ENCODE peak calls at places on chromosomes 3 and 15, in six cellular contexts. One of them, this sample, is unnamed.

GRCh38 chr15:84658080-84658787 is at the start of gene NMB:
- DNase-seq in heart left ventricle: peak; percentile 78
- DNase-seq in A549: peak; percentile 89
- DNase-seq in GM12892: peak; percentile 84
- DNase-seq in IMR-90: peak; percentile 63
- DNase-seq in HCT116: peak; percentile 24
- DNase-seq in this sample: peak; percentile 87

GRCh38 chr3:4746241-4746958 is 232.8 kb upstream of the BHLHE40 start:
- DNase-seq in HCT116: no peak
- DNase-seq in IMR-90: peak; percentile 70
- DNase-seq in A549: peak; percentile 70
- DNase-seq in heart left ventricle: peak; percentile 41
- DNase-seq in GM12892: no peak
- DNase-seq in this sample: no peak

GRCh38 chr3:134363381-134363755 is 10.9 kb downstream of the AMOTL2 start:
- DNase-seq in IMR-90: no peak
- DNase-seq in A549: no peak
- DNase-seq in HCT116: no peak
- DNase-seq in heart left ventricle: peak; percentile 11
- DNase-seq in GM12892: no peak
- DNase-seq in this sample: no peak

GRCh38 chr3:154121236-154122095 is at the start of gene ARHGEF26:
- DNase-seq in A549: peak; percentile 82
- DNase-seq in heart left ventricle: peak; percentile 87
- DNase-seq in IMR-90: peak; percentile 56
- DNase-seq in GM12892: peak; percentile 54
- DNase-seq in HCT116: peak; percentile 60
- DNase-seq in this sample: peak; percentile 75

GRCh38 chr15:82540984-82541431 is 751 bp upstream of the RPS17 start:
- DNase-seq in A549: no peak
- DNase-seq in IMR-90: peak; percentile 38
- DNase-seq in HCT116: no peak
- DNase-seq in GM12892: peak; percentile 37
- DNase-seq in heart left ventricle: no peak
- DNase-seq in this sample: no peak

GRCh38 chr3:56366641-56366984 is 101.7 kb downstream of the ERC2 start:
- DNase-seq in HCT116: no peak
- DNase-seq in IMR-90: no peak
- DNase-seq in A549: no peak
- DNase-seq in heart left ventricle: no peak
- DNase-seq in GM12892: no peak
- DNase-seq in this sample: no peak

GRCh38 chr15:23687143-23687470 is at the start of gene NDN:
- DNase-seq in IMR-90: peak; percentile 52
- DNase-seq in A549: no peak
- DNase-seq in GM12892: no peak
- DNase-seq in HCT116: no peak
- DNase-seq in heart left ventricle: peak; percentile 45
- DNase-seq in this sample: no peak

GRCh38 chr15:70099966-70100494 is 2.3 kb upstream of the TLE3 start:
- DNase-seq in IMR-90: no peak
- DNase-seq in A549: peak; percentile 33
- DNase-seq in HCT116: peak; percentile 13
- DNase-seq in GM12892: no peak
- DNase-seq in heart left ventricle: no peak
- DNase-seq in this sample: peak; percentile 61

GRCh38 chr3:168249048-168249538 is 153.4 kb upstream of the GOLIM4 start:
- DNase-seq in heart left ventricle: no peak
- DNase-seq in HCT116: no peak
- DNase-seq in A549: peak; percentile 0
- DNase-seq in GM12892: peak; percentile 25
- DNase-seq in IMR-90: peak; percentile 17
- DNase-seq in this sample: no peak

GRCh38 chr3:177826253-177826652 is 629.0 kb upstream of the TBL1XR1 start:
- DNase-seq in heart left ventricle: no peak
- DNase-seq in GM12892: no peak
- DNase-seq in IMR-90: no peak
- DNase-seq in A549: no peak
- DNase-seq in HCT116: no peak
- DNase-seq in this sample: no peak

GRCh38 chr3:37147676-37148075 is 26.7 kb downstream of the LRRFIP2 start:
- DNase-seq in A549: no peak
- DNase-seq in IMR-90: no peak
- DNase-seq in GM12892: no peak
- DNase-seq in heart left ventricle: no peak
- DNase-seq in HCT116: no peak
- DNase-seq in this sample: no peak

GRCh38 chr3:177284383-177284881 is 87.2 kb upstream of the TBL1XR1 start:
- DNase-seq in A549: peak; percentile 86
- DNase-seq in GM12892: no peak
- DNase-seq in HCT116: peak; percentile 71
- DNase-seq in IMR-90: peak; percentile 49
- DNase-seq in heart left ventricle: no peak
- DNase-seq in this sample: peak; percentile 9

GRCh38 chr3:194318511-194319161 is 32.5 kb downstream of the CPN2 start:
- DNase-seq in heart left ventricle: no peak
- DNase-seq in HCT116: no peak
- DNase-seq in IMR-90: no peak
- DNase-seq in A549: no peak
- DNase-seq in GM12892: no peak
- DNase-seq in this sample: no peak

GRCh38 chr3:159865042-159865579 is 123.5 kb upstream of the IL12A start:
- DNase-seq in HCT116: no peak
- DNase-seq in heart left ventricle: no peak
- DNase-seq in A549: peak; percentile 55
- DNase-seq in IMR-90: peak; percentile 40
- DNase-seq in GM12892: no peak
- DNase-seq in this sample: no peak

GRCh38 chr3:154540950-154541604 is 111.1 kb upstream of the GPR149 start:
- DNase-seq in HCT116: no peak
- DNase-seq in IMR-90: no peak
- DNase-seq in heart left ventricle: no peak
- DNase-seq in A549: no peak
- DNase-seq in GM12892: no peak
- DNase-seq in this sample: no peak

GRCh38 chr3:30630238-30631030 is 24.0 kb downstream of the TGFBR2 start:
- DNase-seq in heart left ventricle: no peak
- DNase-seq in GM12892: no peak
- DNase-seq in A549: no peak
- DNase-seq in IMR-90: no peak
- DNase-seq in HCT116: no peak
- DNase-seq in this sample: no peak

GRCh38 chr3:30632521-30632920 is 26.1 kb downstream of the TGFBR2 start:
- DNase-seq in GM12892: no peak
- DNase-seq in A549: no peak
- DNase-seq in HCT116: no peak
- DNase-seq in heart left ventricle: no peak
- DNase-seq in IMR-90: no peak
- DNase-seq in this sample: no peak

GRCh38 chr3:30629736-30630135 is 23.3 kb downstream of the TGFBR2 start:
- DNase-seq in A549: no peak
- DNase-seq in GM12892: no peak
- DNase-seq in heart left ventricle: no peak
- DNase-seq in IMR-90: no peak
- DNase-seq in HCT116: no peak
- DNase-seq in this sample: no peak

GRCh38 chr3:30632065-30632464 is 25.7 kb downstream of the TGFBR2 start:
- DNase-seq in GM12892: no peak
- DNase-seq in heart left ventricle: no peak
- DNase-seq in HCT116: no peak
- DNase-seq in IMR-90: no peak
- DNase-seq in A549: no peak
- DNase-seq in this sample: no peak

DNA sequence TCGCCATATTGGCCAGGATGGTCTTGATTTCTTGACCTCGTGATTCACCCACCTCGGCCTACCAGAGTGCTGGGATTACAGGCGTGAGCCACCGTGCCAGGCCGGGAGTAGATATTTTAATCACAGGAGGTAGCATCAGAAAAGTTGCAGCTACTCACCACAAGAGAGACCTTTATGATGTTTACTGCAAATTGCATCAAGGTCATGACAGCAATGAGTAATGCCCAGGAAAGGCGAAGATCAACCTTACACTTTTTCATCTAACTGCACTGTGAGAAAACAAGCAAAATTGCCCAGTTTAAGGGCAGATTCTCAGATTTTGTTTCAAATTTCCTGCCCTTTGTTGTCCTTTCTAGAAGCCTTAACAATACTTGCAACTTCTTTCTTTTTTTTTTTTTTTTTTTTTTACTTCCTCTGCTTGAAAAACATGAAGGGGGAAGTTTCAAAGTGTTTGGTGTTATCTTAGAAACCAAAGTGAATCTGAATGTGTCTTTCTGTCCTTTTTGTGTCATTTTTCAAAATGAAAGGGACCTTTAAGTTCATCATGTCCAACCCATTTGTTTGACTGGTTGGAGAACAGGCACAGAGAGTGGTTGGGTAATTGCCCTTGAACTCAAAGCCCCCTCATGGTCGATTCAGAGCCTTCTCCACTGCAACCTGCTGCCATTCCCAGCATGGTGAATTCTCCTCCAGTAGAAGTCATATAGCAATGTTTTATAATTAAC is 25.0 kb downstream of the TGFBR2 start:
- DNase-seq in A549: peak; percentile 41
- DNase-seq in heart left ventricle: no peak
- DNase-seq in IMR-90: no peak
- DNase-seq in GM12892: no peak
- DNase-seq in HCT116: peak; percentile 81
- DNase-seq in this sample: no peak
- TF ChIP-seq POLR2A in A549: no peak
- TF ChIP-seq POLR2A in heart left ventricle: no peak
- TF ChIP-seq POLR2A in IMR-90: no peak
- TF ChIP-seq POLR2A in GM12892: no peak
- TF ChIP-seq POLR2A in HCT116: no peak
- TF ChIP-seq POLR2A in this sample: no peak

DNA sequence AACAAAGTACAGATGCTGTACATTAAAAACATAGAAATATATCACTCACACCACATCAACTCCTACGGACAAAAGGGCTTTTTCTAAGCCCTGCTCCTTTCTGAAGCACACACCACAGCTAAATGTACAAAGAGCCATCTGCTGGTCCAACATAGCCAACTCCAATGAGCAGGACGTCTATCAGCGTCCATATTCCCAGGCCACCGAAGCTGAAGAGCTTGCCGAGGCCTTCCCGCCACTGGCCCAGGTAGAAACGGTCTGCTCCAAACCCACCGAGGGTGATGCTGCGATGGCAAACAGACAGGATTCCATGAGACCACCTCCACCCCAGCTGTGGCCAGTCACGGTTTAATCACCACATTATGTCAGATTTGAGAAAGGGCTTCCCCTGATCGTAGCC is 9.8 kb downstream of the TM2D3 start:
- DNase-seq in IMR-90: no peak
- DNase-seq in HCT116: no peak
- DNase-seq in GM12892: no peak
- DNase-seq in A549: peak; percentile 31
- DNase-seq in heart left ventricle: no peak
- DNase-seq in this sample: no peak
- TF ChIP-seq POLR2A in IMR-90: no peak
- TF ChIP-seq POLR2A in HCT116: no peak
- TF ChIP-seq POLR2A in GM12892: no peak
- TF ChIP-seq POLR2A in A549: no peak
- TF ChIP-seq POLR2A in heart left ventricle: no peak
- TF ChIP-seq POLR2A in this sample: no peak

GRCh38 chr15:68404056-68404798 is 27.7 kb downstream of the ITGA11 start:
- DNase-seq in A549: no peak
- DNase-seq in HCT116: no peak
- DNase-seq in heart left ventricle: peak; percentile 13
- DNase-seq in GM12892: no peak
- DNase-seq in IMR-90: no peak
- DNase-seq in this sample: no peak
- TF ChIP-seq POLR2A in A549: no peak
- TF ChIP-seq POLR2A in HCT116: no peak
- TF ChIP-seq POLR2A in heart left ventricle: no peak
- TF ChIP-seq POLR2A in GM12892: no peak
- TF ChIP-seq POLR2A in IMR-90: no peak
- TF ChIP-seq POLR2A in this sample: no peak

GRCh38 chr15:74725845-74726773 is 781 bp upstream of the CYP1A1 start:
- DNase-seq in A549: peak; percentile 13
- DNase-seq in GM12892: peak; percentile 65
- DNase-seq in HCT116: no peak
- DNase-seq in IMR-90: no peak
- DNase-seq in heart left ventricle: peak; percentile 39
- DNase-seq in this sample: no peak
- TF ChIP-seq POLR2A in A549: no peak
- TF ChIP-seq POLR2A in GM12892: no peak
- TF ChIP-seq POLR2A in HCT116: no peak
- TF ChIP-seq POLR2A in IMR-90: no peak
- TF ChIP-seq POLR2A in heart left ventricle: no peak
- TF ChIP-seq POLR2A in this sample: no peak

GRCh38 chr3:95815828-95816227 is 998.6 kb upstream of the EPHA6 start:
- DNase-seq in GM12892: no peak
- DNase-seq in IMR-90: no peak
- DNase-seq in A549: no peak
- DNase-seq in HCT116: no peak
- DNase-seq in heart left ventricle: no peak
- DNase-seq in this sample: no peak
- TF ChIP-seq POLR2A in GM12892: no peak
- TF ChIP-seq POLR2A in IMR-90: no peak
- TF ChIP-seq POLR2A in A549: no peak
- TF ChIP-seq POLR2A in HCT116: no peak
- TF ChIP-seq POLR2A in heart left ventricle: no peak
- TF ChIP-seq POLR2A in this sample: no peak

GRCh38 chr3:49021813-49022720 is at the start of gene NDUFAF3:
- DNase-seq in GM12892: peak; percentile 88
- DNase-seq in A549: peak; percentile 96
- DNase-seq in HCT116: peak; percentile 90
- DNase-seq in heart left ventricle: peak; percentile 93
- DNase-seq in IMR-90: peak; percentile 92
- DNase-seq in this sample: peak; percentile 97
- TF ChIP-seq POLR2A in GM12892: peak; percentile 80
- TF ChIP-seq POLR2A in A549: peak; percentile 93
- TF ChIP-seq POLR2A in HCT116: peak; percentile 72
- TF ChIP-seq POLR2A in heart left ventricle: peak; percentile 20
- TF ChIP-seq POLR2A in IMR-90: peak; percentile 40
- TF ChIP-seq POLR2A in this sample: peak; percentile 80

DNA sequence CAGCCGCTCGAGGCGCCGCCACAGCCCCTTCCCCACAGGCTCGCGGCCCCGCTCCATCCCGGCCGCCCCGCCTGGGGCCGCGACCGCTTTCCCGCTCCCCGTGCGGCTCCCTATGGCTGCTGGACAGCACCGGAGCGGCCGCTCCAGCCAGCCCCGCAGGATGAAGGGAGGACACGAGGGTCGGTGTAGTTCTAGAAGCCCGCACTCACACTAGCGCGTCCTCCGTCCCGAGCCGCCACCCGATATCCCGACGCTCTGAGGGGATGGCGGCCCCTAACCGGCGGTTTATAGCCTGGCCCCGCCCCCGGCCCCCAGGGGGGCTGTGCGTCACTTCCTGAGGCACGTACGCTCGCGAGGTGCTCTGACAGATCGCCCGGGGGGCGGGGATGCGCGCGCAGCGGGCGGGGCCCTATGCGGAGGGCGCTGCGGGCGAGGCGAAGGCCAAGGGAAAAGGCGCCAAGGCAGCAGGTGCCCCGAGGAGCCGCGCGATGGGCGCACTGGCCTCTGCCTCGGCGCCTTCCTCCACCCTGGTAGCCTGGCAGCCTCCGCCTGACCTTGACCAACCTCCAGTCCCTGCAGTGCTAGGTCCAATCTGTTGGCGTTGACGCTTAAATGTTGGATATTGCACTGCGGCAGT is at the start of gene TFRC:
- DNase-seq in A549: peak; percentile 90
- DNase-seq in GM12892: peak; percentile 98
- DNase-seq in heart left ventricle: peak; percentile 95
- DNase-seq in IMR-90: peak; percentile 86
- DNase-seq in HCT116: peak; percentile 90
- DNase-seq in this sample: peak; percentile 99
- TF ChIP-seq POLR2A in A549: peak; percentile 98
- TF ChIP-seq POLR2A in GM12892: peak; percentile 100
- TF ChIP-seq POLR2A in heart left ventricle: peak; percentile 92
- TF ChIP-seq POLR2A in IMR-90: peak; percentile 99
- TF ChIP-seq POLR2A in HCT116: peak; percentile 98
- TF ChIP-seq POLR2A in this sample: peak; percentile 100

GRCh38 chr15:99504823-99505551 is 60.8 kb upstream of the MEF2A start:
- DNase-seq in A549: no peak
- DNase-seq in IMR-90: peak; percentile 38
- DNase-seq in GM12892: no peak
- DNase-seq in heart left ventricle: no peak
- DNase-seq in HCT116: no peak
- DNase-seq in this sample: no peak
- TF ChIP-seq POLR2A in A549: no peak
- TF ChIP-seq POLR2A in IMR-90: no peak
- TF ChIP-seq POLR2A in GM12892: peak; percentile 64
- TF ChIP-seq POLR2A in heart left ventricle: no peak
- TF ChIP-seq POLR2A in HCT116: no peak
- TF ChIP-seq POLR2A in this sample: no peak